ENCODE peak calls at places on chromosome 2, in six cellular contexts. M is uterus, X is neural progenitor cell, K is IMR-90, N is endodermal cell, F is GM23248. Q is an unnamed sample.
A peak's percentile ranks its signal among the peaks of the same experiment; 100 is the strongest.

GRCh38 chr2:40041983-40042382 is 262.9 kb upstream of the THUMPD2 start:
- DNase-seq in M (no peak), X (no peak), K (peak; percentile 94), N (no peak), F (peak; percentile 59), Q (peak; percentile 87)

GRCh38 chr2:69734858-69735574 is 6.9 kb upstream of the ANXA4 start:
- DNase-seq in M (no peak), X (no peak), K (no peak), N (no peak), F (no peak), Q (no peak)

GRCh38 chr2:88212251-88212790 is 42.2 kb downstream of the THNSL2 start:
- DNase-seq in M (no peak), X (peak; percentile 77), K (peak; percentile 4), N (peak; percentile 80), F (peak; percentile 46), Q (peak; percentile 40)

GRCh38 chr2:38540580-38541290 is 62.0 kb downstream of the HNRNPLL start:
- DNase-seq in M (no peak), X (no peak), K (no peak), N (no peak), F (no peak), Q (no peak)

GRCh38 chr2:238003234-238004032 is 36.6 kb downstream of the UBE2F start:
- DNase-seq in M (no peak), X (no peak), K (no peak), N (no peak), F (no peak), Q (no peak)

GRCh38 chr2:209577376-209578357 is 153.8 kb downstream of the MAP2 start:
- DNase-seq in M (no peak), X (peak; percentile 61), K (peak; percentile 6), N (no peak), F (peak; percentile 59), Q (peak; percentile 76)

GRCh38 chr2:176638167-176639015 is 369.1 kb downstream of the MTX2 start:
- DNase-seq in M (peak; percentile 83), X (peak; percentile 76), K (peak; percentile 45), N (peak; percentile 78), F (peak; percentile 91), Q (peak; percentile 83)

GRCh38 chr2:1628893-1629292 is 115.4 kb downstream of the PXDN start:
- DNase-seq in M (peak; percentile 46), X (no peak), K (peak; percentile 74), N (no peak), F (peak; percentile 60), Q (peak; percentile 57)

GRCh38 chr2:239344857-239345216 is 56.0 kb downstream of the HDAC4 start:
- DNase-seq in M (no peak), X (no peak), K (no peak), N (no peak), F (no peak), Q (no peak)

GRCh38 chr2:179017958-179018357 is 32.0 kb downstream of the CCDC141 start:
- DNase-seq in M (no peak), X (no peak), K (no peak), N (no peak), F (no peak), Q (no peak)

GRCh38 chr2:171160630-171161424 is at the start of gene TLK1:
- DNase-seq in M (peak; percentile 72), X (peak; percentile 91), K (peak; percentile 69), N (peak; percentile 90), F (peak; percentile 92), Q (peak; percentile 89)

GRCh38 chr2:157172239-157172638 is 85.3 kb upstream of the GALNT5 start:
- DNase-seq in M (no peak), X (no peak), K (peak; percentile 52), N (no peak), F (peak; percentile 87), Q (no peak)

GRCh38 chr2:223585691-223586090 is 16.5 kb downstream of the SCG2 start:
- DNase-seq in M (no peak), X (no peak), K (peak; percentile 28), N (no peak), F (peak; percentile 56), Q (peak; percentile 43)

GRCh38 chr2:102154364-102154763 is 11.8 kb downstream of the IL1R1 start:
- DNase-seq in M (no peak), X (no peak), K (no peak), N (no peak), F (no peak), Q (no peak)

GRCh38 chr2:8469709-8470493 is 212.0 kb upstream of the ID2 start:
- DNase-seq in M (no peak), X (no peak), K (no peak), N (no peak), F (no peak), Q (no peak)

GRCh38 chr2:9423922-9424272 is 443 bp downstream of the CPSF3 start:
- DNase-seq in M (no peak), X (no peak), K (peak; percentile 34), N (no peak), F (peak; percentile 70), Q (no peak)

GRCh38 chr2:214676421-214677089 is 132.9 kb downstream of the BARD1 start:
- DNase-seq in M (no peak), X (no peak), K (no peak), N (no peak), F (no peak), Q (no peak)

GRCh38 chr2:221120643-221121042 is 451.5 kb downstream of the EPHA4 start:
- DNase-seq in M (no peak), X (no peak), K (no peak), N (no peak), F (no peak), Q (no peak)

GRCh38 chr2:62660582-62661262 is 44.8 kb upstream of the EHBP1 start:
- DNase-seq in M (no peak), X (no peak), K (peak; percentile 89), N (no peak), F (peak; percentile 88), Q (peak; percentile 94)

GRCh38 chr2:7773362-7773973 is 856.3 kb downstream of the RNF144A start:
- DNase-seq in M (no peak), X (no peak), K (no peak), N (no peak), F (peak; percentile 52), Q (no peak)

GRCh38 chr2:239721531-239721930 is 303.6 kb downstream of the NDUFA10 start:
- DNase-seq in M (peak; percentile 7), X (no peak), K (no peak), N (peak; percentile 29), F (no peak), Q (no peak)

GRCh38 chr2:156338578-156338977 is 6.1 kb upstream of the NR4A2 start:
- DNase-seq in M (no peak), X (no peak), K (no peak), N (no peak), F (no peak), Q (no peak)

GRCh38 chr2:178810422-178810821 is 3.2 kb upstream of the TTN start:
- DNase-seq in M (no peak), X (no peak), K (no peak), N (no peak), F (no peak), Q (no peak)

GRCh38 chr2:239690651-239691631 is 290.1 kb upstream of the HDAC4 start:
- DNase-seq in M (no peak), X (no peak), K (no peak), N (peak; percentile 37), F (no peak), Q (no peak)

GRCh38 chr2:67641302-67641701 is 244.2 kb downstream of the ETAA1 start:
- DNase-seq in M (no peak), X (no peak), K (no peak), N (no peak), F (no peak), Q (no peak)

GRCh38 chr2:28581312-28581711 is 85.5 kb downstream of the PLB1 start:
- DNase-seq in M (no peak), X (no peak), K (no peak), N (no peak), F (no peak), Q (no peak)

GRCh38 chr2:199710551-199710950 is 140.4 kb downstream of the FTCDNL1 start:
- DNase-seq in M (no peak), X (no peak), K (peak; percentile 4), N (no peak), F (peak; percentile 66), Q (peak; percentile 50)
- H3K36me3 ChIP-seq in M (no peaks in the 10 kb centered on the region), X (no peaks in the 10 kb centered on the region), K (no peaks in the 10 kb centered on the region), N (no peaks in the 10 kb centered on the region), F (no peaks in the 10 kb centered on the region), Q (no peaks in the 10 kb centered on the region)

DNA sequence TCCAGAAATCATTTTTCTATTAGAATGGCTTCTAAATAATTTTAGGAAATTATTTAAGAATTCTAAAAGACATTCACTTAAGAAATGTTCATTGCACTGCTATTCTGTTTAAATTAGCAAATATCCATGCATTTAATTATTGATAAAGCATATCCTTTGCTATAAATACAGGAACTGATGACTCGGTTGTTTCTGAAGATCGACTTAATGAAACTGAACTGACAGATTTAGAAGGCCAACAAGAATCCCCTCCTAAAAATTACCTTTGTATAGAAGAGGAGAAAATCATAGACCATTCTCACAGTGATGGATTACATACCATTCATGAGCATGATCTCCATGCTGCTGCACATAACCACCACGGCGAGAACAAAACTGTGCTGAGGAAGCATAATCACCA is 59.4 kb downstream of the SLC39A10 start:
- DNase-seq in M (no peak), X (no peak), K (no peak), N (no peak), F (no peak), Q (no peak)
- H3K36me3 ChIP-seq in M (no peaks in the 10 kb centered on the region), X (peaks cover 34% of the 10 kb centered on the region), K (peaks cover 17% of the 10 kb centered on the region), N (peaks cover 43% of the 10 kb centered on the region), F (peaks cover 52% of the 10 kb centered on the region), Q (peaks cover 30% of the 10 kb centered on the region)

GRCh38 chr2:11244091-11244826 is 89.0 kb downstream of the SLC66A3 start:
- DNase-seq in M (no peak), X (no peak), K (no peak), N (no peak), F (no peak), Q (no peak)
- H3K36me3 ChIP-seq in M (no peaks in the 10 kb centered on the region), X (no peaks in the 10 kb centered on the region), K (peaks cover 12% of the 10 kb centered on the region), N (peaks cover 23% of the 10 kb centered on the region), F (peaks cover 17% of the 10 kb centered on the region), Q (peaks cover 65% of the 10 kb centered on the region)

DNA sequence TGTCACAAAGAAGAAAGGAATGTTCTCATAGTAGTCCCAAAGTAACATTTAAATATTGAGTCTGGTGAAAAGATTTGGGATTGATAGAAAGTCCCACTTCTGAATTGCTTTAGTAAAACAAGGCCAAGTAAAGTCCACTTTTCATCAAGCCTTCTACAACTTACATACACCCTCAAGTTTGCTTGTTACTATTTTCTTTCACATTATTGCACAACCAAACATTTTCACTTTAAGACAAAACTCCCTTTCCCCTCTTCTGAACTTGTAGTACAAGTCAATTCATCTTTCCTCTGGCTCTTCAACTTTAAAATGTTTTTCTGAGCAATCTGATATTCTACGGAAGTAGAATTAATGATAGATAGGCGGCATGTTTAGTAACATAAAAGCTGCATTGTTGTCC is 11.0 kb downstream of the MAIP1 start:
- DNase-seq in M (no peak), X (no peak), K (no peak), N (no peak), F (no peak), Q (no peak)
- H3K36me3 ChIP-seq in M (no peaks in the 10 kb centered on the region), X (peaks cover 34% of the 10 kb centered on the region), K (peaks cover 21% of the 10 kb centered on the region), N (peaks cover 55% of the 10 kb centered on the region), F (peaks cover 33% of the 10 kb centered on the region), Q (peaks cover 64% of the 10 kb centered on the region)

GRCh38 chr2:207565736-207566135 is 36.0 kb downstream of the CREB1 start:
- DNase-seq in M (no peak), X (no peak), K (no peak), N (no peak), F (no peak), Q (no peak)

DNA sequence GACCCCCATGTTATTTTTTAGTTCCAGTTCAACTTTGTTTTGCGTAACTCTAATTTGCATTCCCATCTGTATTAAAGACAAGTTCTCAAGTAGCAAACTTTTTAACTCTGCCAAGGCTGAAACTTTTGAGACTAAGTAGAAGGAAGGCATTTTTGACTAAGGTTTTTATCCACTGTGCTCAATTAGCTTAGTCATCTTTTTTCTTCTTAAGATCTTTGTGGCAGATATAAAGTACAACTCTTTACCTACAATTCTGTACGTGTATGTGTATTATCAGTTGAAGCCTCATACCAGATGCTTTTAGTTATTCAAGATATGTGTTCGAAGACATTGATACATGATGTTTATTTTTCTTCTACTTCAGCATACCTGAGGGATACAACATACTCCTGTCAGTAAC is 41.6 kb downstream of the CREB1 start:
- DNase-seq in M (no peak), X (no peak), K (no peak), N (no peak), F (no peak), Q (no peak)
- H3K36me3 ChIP-seq in M (no peaks in the 10 kb centered on the region), X (peaks cover 67% of the 10 kb centered on the region), K (peaks cover 12% of the 10 kb centered on the region), N (peaks cover 91% of the 10 kb centered on the region), F (peaks cover 58% of the 10 kb centered on the region), Q (peaks cover 59% of the 10 kb centered on the region)

Q was measured in adipocyte.